ENCODE peak calls at places on chromosomes 3 and 15, in seven cellular contexts. V is H54, D is heart left ventricle, I is lower leg skin, A is sigmoid colon, Z is adrenal gland, X is HepG2. E is an unnamed sample.
A peak's percentile ranks its signal among the peaks of the same experiment; 100 is the strongest.

GRCh38 chr3:131957980-131958379 is 76.8 kb downstream of the CPNE4 start:
- DNase-seq in V (no peak), D (no peak), I (no peak), A (no peak), Z (no peak), X (no peak), E (no peak)

GRCh38 chr3:31491660-31492059 is 41.1 kb upstream of the STT3B start:
- DNase-seq in V (no peak), D (no peak), I (no peak), A (no peak), Z (no peak), X (no peak), E (no peak)

GRCh38 chr3:197490098-197490497 is 65.7 kb downstream of the BDH1 start:
- DNase-seq in V (peak; percentile 81), D (no peak), I (no peak), A (no peak), Z (no peak), X (peak; percentile 38), E (no peak)

GRCh38 chr15:37109952-37110630 is 9.7 kb upstream of the MEIS2 start:
- DNase-seq in V (no peak), D (peak; percentile 60), I (peak; percentile 86), A (peak; percentile 89), Z (peak; percentile 81), X (no peak), E (no peak)

GRCh38 chr3:55487376-55488241 is 503 bp upstream of the WNT5A start:
- DNase-seq in V (peak; percentile 39), D (peak; percentile 29), I (peak; percentile 85), A (peak; percentile 73), Z (no peak), X (no peak), E (no peak)

GRCh38 chr3:191523099-191523498 is 62.1 kb downstream of the PYDC2 start:
- DNase-seq in V (no peak), D (no peak), I (no peak), A (no peak), Z (no peak), X (no peak), E (no peak)

GRCh38 chr3:100697183-100697582 is 12.1 kb upstream of the TFG start:
- DNase-seq in V (no peak), D (no peak), I (no peak), A (no peak), Z (no peak), X (no peak), E (no peak)

GRCh38 chr15:37856109-37856508 is 78.3 kb upstream of the TMCO5A start:
- DNase-seq in V (no peak), D (no peak), I (no peak), A (no peak), Z (no peak), X (no peak), E (no peak)

GRCh38 chr3:71489315-71489761 is 94.2 kb downstream of the FOXP1 start:
- DNase-seq in V (no peak), D (no peak), I (no peak), A (no peak), Z (no peak), X (no peak), E (no peak)

GRCh38 chr15:74786659-74787165 is 4.8 kb downstream of the CSK start:
- DNase-seq in V (no peak), D (peak; percentile 65), I (no peak), A (peak; percentile 63), Z (no peak), X (no peak), E (no peak)

GRCh38 chr15:28868744-28869143 is 17.0 kb upstream of the APBA2 start:
- DNase-seq in V (no peak), D (no peak), I (no peak), A (no peak), Z (no peak), X (no peak), E (no peak)

GRCh38 chr3:87792532-87793321 is 266.1 kb downstream of the CGGBP1 start:
- DNase-seq in V (no peak), D (no peak), I (peak; percentile 79), A (no peak), Z (no peak), X (no peak), E (no peak)

GRCh38 chr15:51229907-51230328 is 108.5 kb downstream of the CYP19A1 start:
- DNase-seq in V (no peak), D (no peak), I (no peak), A (no peak), Z (peak; percentile 28), X (peak; percentile 8), E (no peak)

GRCh38 chr15:51224428-51224827 is 114.0 kb downstream of the CYP19A1 start:
- DNase-seq in V (no peak), D (no peak), I (no peak), A (no peak), Z (no peak), X (no peak), E (no peak)

GRCh38 chr15:51226813-51227212 is 111.6 kb downstream of the CYP19A1 start:
- DNase-seq in V (no peak), D (no peak), I (no peak), A (no peak), Z (no peak), X (no peak), E (no peak)

GRCh38 chr15:51223771-51224229 is 114.6 kb downstream of the CYP19A1 start:
- DNase-seq in V (peak; percentile 15), D (no peak), I (no peak), A (no peak), Z (peak; percentile 43), X (no peak), E (no peak)

GRCh38 chr15:51227967-51228783 is 110.2 kb downstream of the CYP19A1 start:
- DNase-seq in V (peak; percentile 44), D (peak; percentile 19), I (no peak), A (no peak), Z (peak; percentile 72), X (peak; percentile 24), E (no peak)
- TF ChIP-seq POLR2A in V (no peak), D (no peak), I (no peak), A (no peak), Z (no peak), X (no peak), E (no peak)

GRCh38 chr3:81985996-81986723 is 224.7 kb upstream of the GBE1 start:
- DNase-seq in V (no peak), D (no peak), I (no peak), A (no peak), Z (no peak), X (peak; percentile 74), E (no peak)
- TF ChIP-seq POLR2A in V (no peak), D (no peak), I (no peak), A (no peak), Z (no peak), X (peak; percentile 61), E (no peak)

GRCh38 chr3:122758877-122759670 is 34.6 kb downstream of the HSPBAP1 start:
- DNase-seq in V (no peak), D (no peak), I (no peak), A (no peak), Z (no peak), X (no peak), E (no peak)
- TF ChIP-seq POLR2A in V (no peak), D (no peak), I (no peak), A (no peak), Z (no peak), X (no peak), E (no peak)

GRCh38 chr3:15098503-15099363 is at the start of gene RBSN:
- DNase-seq in V (peak; percentile 79), D (peak; percentile 96), I (peak; percentile 99), A (peak; percentile 97), Z (peak; percentile 95), X (peak; percentile 88), E (peak; percentile 90)
- TF ChIP-seq POLR2A in V (peak; percentile 66), D (peak; percentile 89), I (no peak), A (peak; percentile 87), Z (peak; percentile 61), X (peak; percentile 81), E (peak; percentile 52)

DNA sequence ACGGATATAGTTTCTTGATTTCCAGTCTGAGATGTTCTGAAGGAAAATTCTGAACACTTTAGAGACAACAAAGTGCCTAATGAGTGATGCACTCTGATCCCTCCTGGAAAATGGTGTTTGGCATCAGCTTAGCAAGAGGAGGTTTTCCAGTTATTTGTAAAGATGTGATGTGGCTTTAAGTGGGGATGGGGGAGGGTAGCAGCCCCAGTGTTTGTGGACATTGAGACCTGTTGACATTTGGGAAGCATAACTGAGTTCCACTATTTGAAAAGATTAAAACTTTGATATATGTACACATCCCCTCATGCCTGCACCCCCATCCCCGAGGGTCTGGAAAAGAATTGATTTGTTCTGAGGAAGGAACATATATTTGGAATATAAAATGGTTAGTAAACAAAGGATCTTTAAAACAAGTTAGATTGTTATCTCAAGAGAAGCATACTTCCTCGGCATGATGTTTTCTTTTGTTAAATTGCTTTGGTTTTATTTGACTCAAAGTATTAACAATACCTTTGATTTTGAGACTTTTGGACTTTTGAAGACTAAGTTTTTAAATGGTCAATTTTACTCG is 6.5 kb downstream of the IGF1R start:
- DNase-seq in V (no peak), D (no peak), I (no peak), A (no peak), Z (no peak), X (peak; percentile 68), E (no peak)
- TF ChIP-seq POLR2A in V (no peak), D (no peak), I (no peak), A (no peak), Z (no peak), X (no peak), E (no peak)

GRCh38 chr15:69074011-69074842 is 59.7 kb downstream of the NOX5 start:
- DNase-seq in V (peak; percentile 54), D (peak; percentile 61), I (peak; percentile 89), A (peak; percentile 69), Z (peak; percentile 72), X (peak; percentile 20), E (peak; percentile 44)
- TF ChIP-seq POLR2A in V (peak; percentile 69), D (peak; percentile 48), I (no peak), A (no peak), Z (peak; percentile 48), X (no peak), E (no peak)

GRCh38 chr3:127038923-127039581 is 56.1 kb downstream of the PLXNA1 start:
- DNase-seq in V (no peak), D (no peak), I (no peak), A (peak; percentile 43), Z (no peak), X (no peak), E (no peak)

GRCh38 chr3:127038476-127038875 is 55.6 kb downstream of the PLXNA1 start:
- DNase-seq in V (no peak), D (no peak), I (no peak), A (peak; percentile 53), Z (peak; percentile 11), X (no peak), E (no peak)

GRCh38 chr3:127037423-127037841 is 54.5 kb downstream of the PLXNA1 start:
- DNase-seq in V (no peak), D (no peak), I (no peak), A (peak; percentile 46), Z (peak; percentile 11), X (no peak), E (no peak)

GRCh38 chr3:127037021-127037400 is 54.1 kb downstream of the PLXNA1 start:
- DNase-seq in V (no peak), D (no peak), I (no peak), A (peak; percentile 29), Z (no peak), X (no peak), E (no peak)

DNA sequence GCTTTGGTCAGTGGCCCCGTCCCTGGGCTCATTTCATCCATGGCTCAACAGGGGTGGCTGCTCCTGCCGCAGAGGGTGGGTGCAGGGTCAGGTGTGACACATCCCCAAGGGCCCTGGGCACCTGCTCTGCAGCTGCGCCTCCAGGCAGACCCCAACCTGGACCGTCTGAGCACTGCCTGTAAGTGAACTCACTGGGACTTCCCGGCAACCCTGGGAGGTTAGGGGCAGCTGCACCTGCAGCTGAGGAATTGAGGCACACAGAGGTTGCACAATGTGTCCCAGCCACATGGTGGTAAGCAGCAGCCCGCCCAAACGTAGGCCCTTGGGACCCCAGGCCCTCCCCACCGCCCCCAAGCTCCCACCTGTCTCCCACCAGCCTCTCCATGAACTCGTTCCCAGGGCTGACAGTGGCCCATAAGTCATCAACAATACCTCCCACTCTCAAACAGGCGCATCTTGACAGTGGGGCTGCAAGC is 55.1 kb downstream of the PLXNA1 start:
- DNase-seq in V (no peak), D (no peak), I (no peak), A (peak; percentile 52), Z (peak; percentile 12), X (no peak), E (no peak)
- TF ChIP-seq POLR2A in V (no peak), D (no peak), I (no peak), A (no peak), Z (no peak), X (no peak), E (no peak)

E was measured in breast epithelium.